ENCODE peak calls at places on chromosomes 5 and 9, in five cellular contexts. I is prostate gland, B is H7, Y is A549, R is PC-3. C is an unnamed sample.

GRCh38 chr9:20290287-20290686 is 332.0 kb downstream of the MLLT3 start:
- DNase-seq in Y (no peak), R (no peak), I (no peak), B (no peak), C (peak; percentile 36)

GRCh38 chr9:129566563-129567266 is 54.2 kb downstream of the C9orf50 start:
- DNase-seq in B (no peak), R (no peak), Y (no peak), I (no peak), C (no peak)

GRCh38 chr5:31410089-31410488 is 121.8 kb downstream of the DROSHA start:
- DNase-seq in B (no peak), Y (no peak), R (no peak), I (no peak), C (no peak)

GRCh38 chr5:23631283-23632045 is 124.1 kb downstream of the PRDM9 start:
- DNase-seq in R (peak; percentile 90), Y (peak; percentile 70), I (no peak), B (no peak), C (no peak)

GRCh38 chr9:132411091-132411508 is 1.1 kb downstream of the CFAP77 start:
- DNase-seq in B (peak; percentile 92), I (peak; percentile 28), Y (peak; percentile 73), R (peak; percentile 73), C (peak; percentile 88)

GRCh38 chr9:79858509-79858908 is 286.7 kb downstream of the TLE4 start:
- DNase-seq in R (peak; percentile 49), Y (peak; percentile 60), B (no peak), I (no peak), C (no peak)

GRCh38 chr9:123679330-123679987 is 250.5 kb downstream of the DENND1A start:
- DNase-seq in Y (no peak), R (no peak), B (no peak), I (no peak), C (no peak)

GRCh38 chr5:98205691-98206461 is 567.6 kb upstream of the RGMB start:
- DNase-seq in Y (no peak), R (peak; percentile 15), I (no peak), B (no peak), C (peak; percentile 3)

GRCh38 chr5:95955996-95956899 is 5.4 kb downstream of the ELL2 start:
- DNase-seq in Y (no peak), R (no peak), B (no peak), I (peak; percentile 28), C (no peak)

GRCh38 chr9:137044502-137045177 is 1.3 kb downstream of the NPDC1 start:
- DNase-seq in Y (no peak), R (peak; percentile 45), B (no peak), I (no peak), C (no peak)

GRCh38 chr9:16217933-16218830 is 652.3 kb downstream of the BNC2 start:
- DNase-seq in R (no peak), I (no peak), Y (no peak), B (no peak), C (no peak)

GRCh38 chr5:27652505-27652904 is 614.1 kb upstream of the CDH9 start:
- DNase-seq in R (peak; percentile 21), B (no peak), Y (peak; percentile 11), I (no peak), C (peak; percentile 77)

GRCh38 chr5:158541535-158541934 is 558.2 kb downstream of the EBF1 start:
- DNase-seq in R (no peak), Y (no peak), B (no peak), I (no peak), C (no peak)